ENCODE peak calls at places on chromosomes 7 and 10, in four cellular contexts. B, I, E and J are unnamed samples.

GRCh38 chr7:120858299-120858636 is 324 bp upstream of the TSPAN12 start:
- DNase-seq in E (no peak), I (no peak), B (no peak), J (no peak)

GRCh38 chr7:120857558-120858298 is at the start of gene TSPAN12:
- DNase-seq in I (peak), E (peak), B (peak), J (peak)

GRCh38 chr7:150329331-150330106 is 6.2 kb upstream of the ACTR3C start:
- DNase-seq in I (no peak), B (no peak), E (no peak), J (no peak)

GRCh38 chr10:124741281-124741921 is 2.8 kb downstream of the FAM53B start:
- DNase-seq in E (no peak), B (no peak), I (peak), J (peak)

GRCh38 chr7:66255533-66256100 is 50.5 kb downstream of the TPST1 start:
- DNase-seq in I (no peak), B (no peak), E (no peak), J (no peak)

GRCh38 chr7:41097501-41097900 is 605.4 kb downstream of the INHBA start:
- DNase-seq in I (no peak), B (no peak), E (no peak), J (no peak)

GRCh38 chr10:74244097-74244685 is 93.2 kb downstream of the ADK start:
- DNase-seq in E (no peak), I (no peak), B (no peak), J (no peak)

GRCh38 chr10:124949543-124949942 is 7.6 kb downstream of the ZRANB1 start:
- DNase-seq in E (no peak), B (no peak), I (no peak), J (no peak)

GRCh38 chr10:73991846-73992245 is 6.1 kb upstream of the VCL start:
- DNase-seq in E (no peak), B (no peak), I (peak), J (peak)

GRCh38 chr10:59382831-59383295 is 20.5 kb upstream of the FAM13C start:
- DNase-seq in B (no peak), I (no peak), E (no peak), J (no peak)

GRCh38 chr10:90887555-90887954 is 15.8 kb downstream of the RPP30 start:
- DNase-seq in I (no peak), B (no peak), E (no peak), J (no peak)

GRCh38 chr10:49272251-49273081 is 26.5 kb upstream of the C10orf71 start:
- DNase-seq in E (no peak), B (no peak), I (no peak), J (peak)

GRCh38 chr10:28947209-28947608 is 269.9 kb downstream of the BAMBI start:
- DNase-seq in E (no peak), B (no peak), I (no peak), J (no peak)

GRCh38 chr7:107660381-107661080 is at the start of gene SLC26A4:
- DNase-seq in E (no peak), B (no peak), I (peak), J (no peak)

GRCh38 chr7:101200862-101201599 is at the start of gene MOGAT3:
- DNase-seq in B (no peak), E (no peak), I (no peak), J (no peak)

GRCh38 chr10:132364594-132364970 is 32.4 kb upstream of the PWWP2B start:
- DNase-seq in I (no peak), B (no peak), E (no peak), J (no peak)

GRCh38 chr10:7572435-7572834 is 94.3 kb downstream of the ITIH5 start:
- DNase-seq in B (no peak), I (no peak), E (no peak), J (no peak)

GRCh38 chr10:75407296-75407715 is 5.7 kb upstream of the ZNF503 start:
- DNase-seq in I (no peak), B (no peak), E (no peak), J (no peak)

GRCh38 chr7:112266141-112266540 is 59.6 kb downstream of the ZNF277 start:
- DNase-seq in E (no peak), B (no peak), I (no peak), J (no peak)

GRCh38 chr10:126511917-126512487 is 123.7 kb upstream of the ADAM12 start:
- DNase-seq in I (no peak), E (no peak), B (no peak), J (no peak)

GRCh38 chr10:91909178-91909677 is at the start of gene FGFBP3:
- DNase-seq in I (no peak), B (no peak), E (no peak), J (peak)

GRCh38 chr7:40156988-40157387 is 22.2 kb downstream of the SUGCT start:
- DNase-seq in I (no peak), B (no peak), E (no peak), J (no peak)

GRCh38 chr7:118801366-118801765 is 576.9 kb downstream of the ANKRD7 start:
- DNase-seq in I (no peak), E (no peak), B (no peak), J (no peak)

GRCh38 chr7:33471636-33472242 is 342.4 kb downstream of the BBS9 start:
- DNase-seq in E (no peak), I (no peak), B (no peak), J (no peak)

GRCh38 chr10:75335983-75336382 is 65.6 kb downstream of the ZNF503 start:
- DNase-seq in I (no peak), B (no peak), E (no peak), J (no peak)

GRCh38 chr7:30877010-30877740 is 34.5 kb upstream of the AQP1 start:
- DNase-seq in I (no peak), B (no peak), E (no peak), J (no peak)

GRCh38 chr10:6751363-6751762 is 171.3 kb upstream of the PRKCQ start:
- DNase-seq in I (no peak), B (no peak), E (no peak), J (no peak)

GRCh38 chr10:89163265-89163995 is 43.7 kb downstream of the CH25H start:
- DNase-seq in I (peak), B (no peak), E (no peak), J (peak)

GRCh38 chr10:1369665-1370064 is 313.5 kb downstream of the WDR37 start:
- DNase-seq in I (no peak), E (no peak), B (no peak), J (no peak)